ENCODE peak calls at places on chromosomes 3 and 15, in five cellular contexts. L, I, Y, S and B are unnamed samples.

GRCh38 chr3:144229973-144230372 is 258.4 kb downstream of the DIPK2A start:
- DNase-seq in L (no peak), I (peak), Y (no peak), S (no peak), B (no peak)

GRCh38 chr15:70261083-70261482 is 163.4 kb upstream of the TLE3 start:
- DNase-seq in L (no peak), I (no peak), Y (no peak), S (no peak), B (no peak)

GRCh38 chr15:74400915-74401757 is 32.6 kb downstream of the SEMA7A start:
- DNase-seq in L (no peak), I (no peak), Y (no peak), S (no peak), B (no peak)

GRCh38 chr3:136621628-136622027 is 130.6 kb downstream of the STAG1 start:
- DNase-seq in L (no peak), I (peak), Y (no peak), S (no peak), B (no peak)

GRCh38 chr3:87564438-87564837 is 288.1 kb upstream of the POU1F1 start:
- DNase-seq in L (no peak), I (no peak), Y (no peak), S (no peak), B (no peak)

GRCh38 chr3:10706156-10707088 is 109.6 kb upstream of the SLC6A11 start:
- DNase-seq in L (no peak), I (no peak), Y (no peak), S (peak), B (no peak)

GRCh38 chr3:46673151-46674030 is 20.1 kb downstream of the ALS2CL start:
- DNase-seq in L (peak), I (no peak), Y (no peak), S (no peak), B (peak)

GRCh38 chr3:52614689-52615088 is 71.0 kb downstream of the PBRM1 start:
- DNase-seq in L (no peak), I (peak), Y (no peak), S (no peak), B (no peak)

GRCh38 chr3:96631050-96631449 is 183.3 kb upstream of the EPHA6 start:
- DNase-seq in L (no peak), I (no peak), Y (no peak), S (no peak), B (no peak)

GRCh38 chr3:4060608-4061007 is 242.6 kb upstream of the SETMAR start:
- DNase-seq in L (no peak), I (no peak), Y (no peak), S (no peak), B (no peak)

GRCh38 chr15:96359772-96360498 is 29.4 kb downstream of the NR2F2 start:
- DNase-seq in L (no peak), I (peak), Y (no peak), S (peak), B (no peak)

GRCh38 chr3:71955549-71956373 is 170.8 kb upstream of the PROK2 start:
- DNase-seq in L (peak), I (peak), Y (peak), S (peak), B (peak)

GRCh38 chr15:91790826-91791225 is 62.7 kb upstream of the SLCO3A1 start:
- DNase-seq in L (no peak), I (no peak), Y (peak), S (no peak), B (peak)

GRCh38 chr3:139309880-139310279 is 33.9 kb upstream of the MRPS22 start:
- DNase-seq in L (no peak), I (peak), Y (no peak), S (no peak), B (no peak)

GRCh38 chr15:31358957-31359721 is 32.5 kb downstream of the KLF13 start:
- DNase-seq in L (no peak), I (no peak), Y (no peak), S (no peak), B (no peak)

GRCh38 chr15:45179221-45179985 is 8.4 kb downstream of the SHF start:
- DNase-seq in L (no peak), I (peak), Y (no peak), S (peak), B (no peak)

GRCh38 chr3:197308591-197308990 is 10.2 kb upstream of the DLG1 start:
- DNase-seq in L (no peak), I (peak), Y (no peak), S (no peak), B (no peak)

GRCh38 chr3:129112308-129113052 is 9.1 kb downstream of the RAB43 start:
- DNase-seq in L (no peak), I (peak), Y (peak), S (no peak), B (no peak)

GRCh38 chr3:47512416-47513124 is 942 bp downstream of the ELP6 start:
- DNase-seq in L (no peak), I (peak), Y (no peak), S (peak), B (peak)

GRCh38 chr3:112074006-112074405 is 12.2 kb upstream of the C3orf52 start:
- DNase-seq in L (no peak), I (peak), Y (no peak), S (no peak), B (no peak)

GRCh38 chr15:77358545-77359240 is 61.2 kb downstream of the PEAK1 start:
- DNase-seq in L (no peak), I (no peak), Y (no peak), S (no peak), B (no peak)

GRCh38 chr3:133136114-133137041 is 98.2 kb downstream of the TMEM108 start:
- DNase-seq in L (no peak), I (peak), Y (no peak), S (no peak), B (no peak)

GRCh38 chr15:23504003-23504402 is 57.0 kb upstream of the GOLGA6L2 start:
- DNase-seq in L (no peak), I (no peak), Y (no peak), S (no peak), B (no peak)

GRCh38 chr3:12449889-12450682 is 34.2 kb upstream of the TSEN2 start:
- DNase-seq in L (no peak), I (no peak), Y (no peak), S (no peak), B (no peak)

GRCh38 chr3:2921903-2922302 is 188.3 kb downstream of the IL5RA start:
- DNase-seq in L (no peak), I (no peak), Y (no peak), S (peak), B (no peak)

GRCh38 chr3:190579514-190580137 is 65.7 kb downstream of the IL1RAP start:
- DNase-seq in L (no peak), I (peak), Y (no peak), S (no peak), B (no peak)

GRCh38 chr15:60905587-60905986 is 323.5 kb downstream of the RORA start:
- DNase-seq in L (no peak), I (no peak), Y (no peak), S (peak), B (no peak)

GRCh38 chr15:90187257-90187868 is 13.8 kb upstream of the SEMA4B start:
- DNase-seq in L (no peak), I (no peak), Y (no peak), S (no peak), B (no peak)

GRCh38 chr15:78907577-78907976 is 34.9 kb downstream of the MORF4L1 start:
- DNase-seq in L (no peak), I (no peak), Y (no peak), S (peak), B (no peak)

GRCh38 chr15:39165026-39165706 is 415.7 kb upstream of the THBS1 start:
- DNase-seq in L (no peak), I (peak), Y (no peak), S (no peak), B (no peak)

GRCh38 chr3:119206611-119207511 is 33.5 kb downstream of the UPK1B start:
- DNase-seq in L (no peak), I (no peak), Y (no peak), S (peak), B (no peak)

GRCh38 chr3:101099791-101100190 is 106.6 kb upstream of the ABI3BP start:
- DNase-seq in L (no peak), I (no peak), Y (no peak), S (no peak), B (no peak)

GRCh38 chr3:25084016-25084415 is 344.0 kb upstream of the RARB start:
- DNase-seq in L (no peak), I (no peak), Y (no peak), S (no peak), B (no peak)

GRCh38 chr3:89113344-89113743 is 5.9 kb downstream of the EPHA3 start:
- DNase-seq in L (no peak), I (no peak), Y (no peak), S (no peak), B (no peak)

GRCh38 chr3:88219138-88219792 is 69.5 kb downstream of the C3orf38 start:
- DNase-seq in L (no peak), I (peak), Y (peak), S (peak), B (no peak)

GRCh38 chr15:100911086-100911485 is 8.1 kb upstream of the LRRK1 start:
- DNase-seq in L (no peak), I (no peak), Y (no peak), S (no peak), B (no peak)

GRCh38 chr15:100909582-100909981 is 9.6 kb upstream of the LRRK1 start:
- DNase-seq in L (no peak), I (no peak), Y (no peak), S (no peak), B (no peak)

GRCh38 chr15:100908466-100908865 is 10.7 kb upstream of the LRRK1 start:
- DNase-seq in L (peak), I (no peak), Y (no peak), S (no peak), B (no peak)

GRCh38 chr15:100910556-100910955 is 8.6 kb upstream of the LRRK1 start:
- DNase-seq in L (peak), I (no peak), Y (no peak), S (no peak), B (no peak)

GRCh38 chr15:100910119-100910518 is 9.0 kb upstream of the LRRK1 start:
- DNase-seq in L (peak), I (no peak), Y (no peak), S (peak), B (no peak)
- TF ChIP-seq CTCF in L (no peak), I (peak), Y (peak), S (peak), B (no peak)

GRCh38 chr3:170368921-170369320 is 11.4 kb downstream of the SKIL start:
- DNase-seq in L (no peak), I (peak), Y (no peak), S (no peak), B (no peak)
- TF ChIP-seq CTCF in L (no peak), I (peak), Y (peak), S (peak), B (no peak)

DNA sequence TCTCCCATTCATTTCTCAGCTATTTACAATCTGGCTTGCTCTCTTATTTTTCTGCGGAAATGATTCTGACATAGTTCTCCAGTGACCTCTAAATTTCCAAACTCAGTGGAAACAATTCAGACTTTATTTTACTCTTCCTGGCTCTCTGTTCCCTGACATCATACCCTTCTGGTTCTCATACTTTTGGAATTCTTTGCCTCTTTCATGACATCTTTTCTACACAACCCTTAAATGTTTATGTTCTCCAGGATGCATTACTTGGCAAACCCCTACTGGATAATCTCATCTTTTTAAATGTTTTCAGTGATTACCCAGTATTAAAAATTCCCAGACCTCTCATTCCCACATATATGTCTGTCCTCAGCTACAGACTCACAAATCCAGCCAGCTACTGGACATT is 23.9 kb upstream of the PLSCR4 start:
- DNase-seq in L (no peak), I (peak), Y (no peak), S (no peak), B (no peak)
- TF ChIP-seq CTCF in L (no peak), I (no peak), Y (no peak), S (no peak), B (no peak)

DNA sequence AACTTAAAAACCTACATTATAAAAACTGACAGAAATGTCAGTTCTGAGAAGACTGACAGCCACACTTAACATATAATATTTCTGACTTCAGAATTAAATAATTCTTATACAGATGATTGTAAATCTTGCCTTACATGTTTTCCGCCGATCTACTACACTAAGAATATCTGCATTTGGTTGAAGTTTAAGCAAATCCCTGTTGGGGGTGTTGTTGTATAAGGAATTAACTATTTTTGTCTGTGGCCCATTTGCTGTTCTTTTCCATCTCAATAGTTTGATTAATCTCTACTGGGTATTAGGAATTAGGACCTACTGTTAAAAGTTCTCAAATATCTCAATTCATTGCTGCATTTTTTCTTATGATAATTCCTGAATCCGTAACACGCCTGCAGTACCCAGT is 838.3 kb upstream of the ROBO1 start:
- DNase-seq in L (no peak), I (no peak), Y (no peak), S (peak), B (no peak)
- TF ChIP-seq CTCF in L (no peak), I (no peak), Y (no peak), S (peak), B (no peak)

DNA sequence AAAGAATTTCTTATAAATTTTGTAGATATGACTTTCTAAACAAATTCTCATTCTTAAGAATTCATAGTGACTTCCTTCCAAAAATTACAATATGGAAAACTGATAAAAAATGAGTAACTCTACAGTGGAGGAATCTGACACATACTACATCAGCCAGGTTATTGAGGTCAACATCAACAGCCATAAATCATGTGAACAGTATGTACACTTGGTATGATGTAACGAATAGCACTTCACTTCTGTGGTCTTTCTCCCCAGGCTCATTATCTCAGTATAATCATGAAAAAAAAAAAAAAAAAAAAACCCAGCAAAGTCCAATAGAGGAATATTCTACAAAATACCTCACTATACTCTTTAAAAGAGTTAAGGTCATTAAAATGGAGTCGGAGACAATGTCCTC is 111.2 kb upstream of the SUCLG2 start:
- DNase-seq in L (no peak), I (no peak), Y (no peak), S (no peak), B (no peak)
- TF ChIP-seq CTCF in L (no peak), I (no peak), Y (no peak), S (no peak), B (no peak)

GRCh38 chr3:50154840-50155490 is at the start of gene SEMA3F:
- DNase-seq in L (no peak), I (peak), Y (no peak), S (peak), B (peak)
- TF ChIP-seq CTCF in L (peak), I (no peak), Y (no peak), S (peak), B (no peak)